ENCODE peak calls at places on chromosomes 11 and 22, in six cellular contexts. G, W, T, D, H and L are unnamed samples.

GRCh38 chr11:110251837-110252236 is 44.6 kb downstream of the RDX start:
- DNase-seq in W (no peak), D (no peak), H (no peak), G (no peak), T (peak; percentile 86), L (peak; percentile 87)

GRCh38 chr11:45857834-45858492 is 10.7 kb downstream of the CRY2 start:
- DNase-seq in H (peak; percentile 29), D (no peak), W (peak; percentile 66), G (peak; percentile 38), T (peak; percentile 12), L (peak; percentile 20)

GRCh38 chr11:46446343-46446751 is 54.8 kb upstream of the CHRM4 start:
- DNase-seq in W (no peak), H (peak; percentile 52), D (no peak), G (peak; percentile 68), T (no peak), L (no peak)

GRCh38 chr11:36885154-36885553 is 287.1 kb upstream of the RAG2 start:
- DNase-seq in T (no peak), W (no peak), G (no peak), D (no peak), H (no peak), L (no peak)

GRCh38 chr22:25753252-25753651 is 11.3 kb downstream of the MYO18B start:
- DNase-seq in T (no peak), G (no peak), W (no peak), D (no peak), H (no peak), L (no peak)

GRCh38 chr11:119752946-119753345 is 23.9 kb upstream of the NECTIN1 start:
- DNase-seq in G (no peak), T (no peak), W (no peak), H (no peak), D (no peak), L (no peak)

GRCh38 chr22:30841264-30841663 is 127.3 kb downstream of the MORC2 start:
- DNase-seq in H (no peak), G (no peak), W (no peak), T (peak; percentile 99), D (no peak), L (peak; percentile 99)

GRCh38 chr11:70066628-70067027 is 11.5 kb upstream of the ANO1 start:
- DNase-seq in T (no peak), W (no peak), H (no peak), D (no peak), G (no peak), L (no peak)

GRCh38 chr11:40391679-40392078 is 1067.8 kb downstream of the LRRC4C start:
- DNase-seq in D (no peak), T (no peak), W (no peak), G (no peak), H (no peak), L (no peak)

GRCh38 chr11:124276081-124276480 is 19.9 kb downstream of the OR8G5 start:
- DNase-seq in H (no peak), T (no peak), W (no peak), G (no peak), D (no peak), L (peak; percentile 64)

GRCh38 chr11:61828629-61829407 is 718 bp downstream of the FADS2 start:
- DNase-seq in H (peak; percentile 59), T (peak; percentile 45), W (peak; percentile 68), G (peak; percentile 85), D (no peak), L (peak; percentile 7)

GRCh38 chr11:126696976-126697375 is 303.6 kb downstream of the KIRREL3 start:
- DNase-seq in T (no peak), H (no peak), D (no peak), W (no peak), G (no peak), L (no peak)

GRCh38 chr11:64234840-64235379 is 526 bp downstream of the VEGFB start:
- DNase-seq in W (peak; percentile 81), G (peak; percentile 82), H (peak; percentile 48), T (no peak), D (no peak), L (peak; percentile 27)

GRCh38 chr11:46361283-46362145 is 14.3 kb downstream of the DGKZ start:
- DNase-seq in G (peak; percentile 90), W (peak; percentile 81), H (peak; percentile 90), T (no peak), D (no peak), L (no peak)

GRCh38 chr11:121312483-121312882 is 19.9 kb downstream of the SC5D start:
- DNase-seq in H (no peak), W (no peak), D (no peak), G (no peak), T (no peak), L (no peak)

GRCh38 chr11:57514538-57515331 is 767 bp downstream of the SLC43A1 start:
- DNase-seq in W (peak; percentile 79), H (peak; percentile 57), T (no peak), D (peak; percentile 82), G (peak; percentile 76), L (no peak)